ENCODE peak calls at places on chromosome 18, in nine cellular contexts. Q is breast epithelium, P is GM23248, W is body of pancreas, F is kidney, U is caudate nucleus, J is GM23338, X is dorsolateral prefrontal cortex, C is upper lobe of right lung. Y is an unnamed sample.

GRCh38 chr18:79644006-79644665 is 35.5 kb upstream of the CTDP1 start:
- DNase-seq in Q (no peak), P (peak), W (peak), F (peak), U (peak), J (peak), X (peak), C (peak), Y (peak)

GRCh38 chr18:3411854-3412268 is 38.1 kb upstream of the TGIF1 start:
- DNase-seq in Q (no peak), P (peak), W (no peak), F (no peak), U (no peak), J (peak), X (no peak), C (peak), Y (peak)

GRCh38 chr18:12032786-12033642 is 51.7 kb downstream of the IMPA2 start:
- DNase-seq in Q (no peak), P (peak), W (no peak), F (no peak), U (no peak), J (no peak), X (no peak), C (no peak), Y (no peak)

GRCh38 chr18:11163668-11164067 is 14.3 kb upstream of the PIEZO2 start:
- DNase-seq in Q (no peak), P (no peak), W (no peak), F (no peak), U (no peak), J (peak), X (no peak), C (no peak), Y (no peak)

GRCh38 chr18:33600846-33601245 is 22.8 kb downstream of the ASXL3 start:
- DNase-seq in Q (no peak), P (no peak), W (no peak), F (no peak), U (no peak), J (no peak), X (no peak), C (no peak), Y (no peak)

GRCh38 chr18:46677609-46678470 is 20.8 kb upstream of the LOXHD1 start:
- DNase-seq in Q (no peak), P (peak), W (no peak), F (no peak), U (no peak), J (peak), X (no peak), C (no peak), Y (no peak)

GRCh38 chr18:62460851-62461300 is 61.9 kb upstream of the ZCCHC2 start:
- DNase-seq in Q (no peak), P (peak), W (peak), F (no peak), U (no peak), J (no peak), X (no peak), C (no peak), Y (peak)

GRCh38 chr18:10851824-10852225 is 297.5 kb downstream of the PIEZO2 start:
- DNase-seq in Q (no peak), P (peak), W (peak), F (no peak), U (no peak), J (peak), X (no peak), C (no peak), Y (no peak)

GRCh38 chr18:77091366-77091765 is 41.2 kb downstream of the MBP start:
- DNase-seq in Q (no peak), P (no peak), W (no peak), F (no peak), U (no peak), J (no peak), X (no peak), C (no peak), Y (no peak)

GRCh38 chr18:59567445-59567844 is 129.8 kb downstream of the CCBE1 start:
- DNase-seq in Q (no peak), P (no peak), W (no peak), F (no peak), U (no peak), J (no peak), X (no peak), C (no peak), Y (no peak)

GRCh38 chr18:79912409-79912991 is 39.0 kb downstream of the SLC66A2 start:
- DNase-seq in Q (peak), P (peak), W (peak), F (peak), U (peak), J (no peak), X (peak), C (no peak), Y (no peak)

GRCh38 chr18:77342736-77343135 is 93.1 kb downstream of the GALR1 start:
- DNase-seq in Q (no peak), P (no peak), W (no peak), F (no peak), U (no peak), J (no peak), X (no peak), C (no peak), Y (no peak)

GRCh38 chr18:74334242-74334893 is 18.7 kb downstream of the C18orf63 start:
- DNase-seq in Q (no peak), P (no peak), W (no peak), F (no peak), U (no peak), J (no peak), X (no peak), C (no peak), Y (no peak)

GRCh38 chr18:79560042-79560860 is 119.4 kb upstream of the CTDP1 start:
- DNase-seq in Q (peak), P (no peak), W (no peak), F (peak), U (no peak), J (no peak), X (no peak), C (peak), Y (peak)

GRCh38 chr18:61702007-61702406 is 190.8 kb downstream of the RNF152 start:
- DNase-seq in Q (no peak), P (peak), W (no peak), F (no peak), U (no peak), J (no peak), X (no peak), C (no peak), Y (no peak)

GRCh38 chr18:8142131-8142711 is 467.0 kb upstream of the RAB12 start:
- DNase-seq in Q (no peak), P (peak), W (no peak), F (no peak), U (no peak), J (no peak), X (no peak), C (no peak), Y (no peak)

GRCh38 chr18:8139127-8139591 is 470.1 kb upstream of the RAB12 start:
- DNase-seq in Q (no peak), P (no peak), W (no peak), F (no peak), U (no peak), J (no peak), X (no peak), C (no peak), Y (no peak)

GRCh38 chr18:8139971-8140406 is 469.2 kb upstream of the RAB12 start:
- DNase-seq in Q (no peak), P (no peak), W (peak), F (peak), U (peak), J (no peak), X (no peak), C (no peak), Y (peak)

GRCh38 chr18:8140841-8141501 is 468.3 kb upstream of the RAB12 start:
- DNase-seq in Q (no peak), P (peak), W (peak), F (no peak), U (no peak), J (peak), X (peak), C (no peak), Y (no peak)

GRCh38 chr18:8142932-8143331 is 466.3 kb upstream of the RAB12 start:
- DNase-seq in Q (no peak), P (no peak), W (no peak), F (no peak), U (no peak), J (no peak), X (no peak), C (no peak), Y (no peak)
- H3K27ac ChIP-seq in Q (no peak), P (peak), W (no peak), F (no peak), U (no peak), J (no peak), X (no peak), C (no peak), Y (no peak)

DNA sequence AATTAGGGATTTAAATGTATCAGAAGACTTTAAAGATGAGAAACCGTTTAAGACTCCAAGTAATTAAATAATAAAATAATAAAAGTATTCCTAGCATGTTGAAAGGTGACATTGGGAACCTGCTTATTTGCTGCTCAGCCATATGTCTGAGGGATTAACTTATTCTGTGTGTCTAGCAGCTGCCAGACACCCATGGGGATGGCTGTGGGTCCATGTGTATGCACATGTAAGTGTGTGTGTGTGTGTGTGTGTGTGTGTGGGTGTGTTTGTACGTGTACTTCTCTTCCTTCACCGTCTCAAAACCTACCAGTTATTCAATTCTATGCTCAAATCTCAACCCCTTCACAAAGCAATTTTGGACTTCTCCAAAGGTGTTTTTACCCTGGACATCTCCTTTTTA is 124.5 kb downstream of the SETBP1 start:
- DNase-seq in Q (no peak), P (no peak), W (no peak), F (no peak), U (no peak), J (no peak), X (no peak), C (no peak), Y (no peak)
- H3K27ac ChIP-seq in Q (no peak), P (no peak), W (peak), F (peak), U (no peak), J (no peak), X (no peak), C (no peak), Y (no peak)

GRCh38 chr18:55503167-55503820 is 84.7 kb downstream of the TCF4 start:
- DNase-seq in Q (no peak), P (no peak), W (no peak), F (no peak), U (no peak), J (no peak), X (no peak), C (no peak), Y (peak)

GRCh38 chr18:55500316-55501086 is 87.5 kb downstream of the TCF4 start:
- DNase-seq in Q (no peak), P (peak), W (no peak), F (no peak), U (no peak), J (no peak), X (no peak), C (no peak), Y (no peak)

GRCh38 chr18:55504808-55505207 is 83.2 kb downstream of the TCF4 start:
- DNase-seq in Q (no peak), P (no peak), W (no peak), F (no peak), U (no peak), J (no peak), X (no peak), C (no peak), Y (no peak)

GRCh38 chr18:55501594-55502345 is 86.2 kb downstream of the TCF4 start:
- DNase-seq in Q (no peak), P (no peak), W (no peak), F (no peak), U (no peak), J (peak), X (no peak), C (no peak), Y (no peak)

DNA sequence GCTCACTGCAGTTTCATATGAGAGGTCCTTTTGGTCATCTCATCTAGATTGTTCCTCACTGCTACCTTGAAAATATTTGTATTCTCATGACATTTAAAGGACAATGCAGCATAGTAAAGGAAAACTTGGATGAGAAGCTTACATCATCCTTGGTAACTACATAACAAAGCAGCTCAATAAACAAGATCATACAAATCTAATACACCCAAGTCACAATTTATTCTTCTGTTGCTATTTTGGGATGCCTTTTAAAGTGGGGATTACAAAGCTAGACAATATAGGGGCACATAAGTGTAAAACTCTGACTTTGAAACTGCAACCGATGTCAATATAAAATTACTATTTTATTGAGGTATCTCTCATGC is 85.7 kb downstream of the TCF4 start:
- DNase-seq in Q (no peak), P (peak), W (no peak), F (no peak), U (no peak), J (no peak), X (no peak), C (no peak), Y (no peak)
- H3K27ac ChIP-seq in Q (no peak), P (peak), W (no peak), F (no peak), U (no peak), J (peak), X (no peak), C (peak), Y (peak)

GRCh38 chr18:63979409-63979908 is 9.6 kb downstream of the SERPINB8 start:
- DNase-seq in Q (no peak), P (peak), W (peak), F (no peak), U (no peak), J (peak), X (peak), C (no peak), Y (no peak)
- H3K27ac ChIP-seq in Q (peak), P (peak), W (peak), F (no peak), U (no peak), J (no peak), X (no peak), C (peak), Y (peak)

GRCh38 chr18:9846162-9846915 is 39.4 kb upstream of the TXNDC2 start:
- DNase-seq in Q (no peak), P (no peak), W (peak), F (no peak), U (no peak), J (no peak), X (no peak), C (no peak), Y (no peak)

GRCh38 chr18:9849407-9849961 is 36.3 kb upstream of the TXNDC2 start:
- DNase-seq in Q (no peak), P (no peak), W (peak), F (peak), U (no peak), J (no peak), X (no peak), C (peak), Y (peak)

GRCh38 chr18:9845256-9845655 is 40.5 kb upstream of the TXNDC2 start:
- DNase-seq in Q (no peak), P (no peak), W (no peak), F (no peak), U (no peak), J (no peak), X (no peak), C (no peak), Y (no peak)

GRCh38 chr18:9850297-9850696 is 35.5 kb upstream of the TXNDC2 start:
- DNase-seq in Q (no peak), P (no peak), W (no peak), F (no peak), U (no peak), J (no peak), X (no peak), C (no peak), Y (no peak)

GRCh38 chr18:9848170-9848854 is 37.5 kb upstream of the TXNDC2 start:
- DNase-seq in Q (no peak), P (no peak), W (no peak), F (no peak), U (no peak), J (no peak), X (no peak), C (no peak), Y (no peak)
- H3K27ac ChIP-seq in Q (no peak), P (no peak), W (no peak), F (peak), U (no peak), J (no peak), X (no peak), C (no peak), Y (peak)

DNA sequence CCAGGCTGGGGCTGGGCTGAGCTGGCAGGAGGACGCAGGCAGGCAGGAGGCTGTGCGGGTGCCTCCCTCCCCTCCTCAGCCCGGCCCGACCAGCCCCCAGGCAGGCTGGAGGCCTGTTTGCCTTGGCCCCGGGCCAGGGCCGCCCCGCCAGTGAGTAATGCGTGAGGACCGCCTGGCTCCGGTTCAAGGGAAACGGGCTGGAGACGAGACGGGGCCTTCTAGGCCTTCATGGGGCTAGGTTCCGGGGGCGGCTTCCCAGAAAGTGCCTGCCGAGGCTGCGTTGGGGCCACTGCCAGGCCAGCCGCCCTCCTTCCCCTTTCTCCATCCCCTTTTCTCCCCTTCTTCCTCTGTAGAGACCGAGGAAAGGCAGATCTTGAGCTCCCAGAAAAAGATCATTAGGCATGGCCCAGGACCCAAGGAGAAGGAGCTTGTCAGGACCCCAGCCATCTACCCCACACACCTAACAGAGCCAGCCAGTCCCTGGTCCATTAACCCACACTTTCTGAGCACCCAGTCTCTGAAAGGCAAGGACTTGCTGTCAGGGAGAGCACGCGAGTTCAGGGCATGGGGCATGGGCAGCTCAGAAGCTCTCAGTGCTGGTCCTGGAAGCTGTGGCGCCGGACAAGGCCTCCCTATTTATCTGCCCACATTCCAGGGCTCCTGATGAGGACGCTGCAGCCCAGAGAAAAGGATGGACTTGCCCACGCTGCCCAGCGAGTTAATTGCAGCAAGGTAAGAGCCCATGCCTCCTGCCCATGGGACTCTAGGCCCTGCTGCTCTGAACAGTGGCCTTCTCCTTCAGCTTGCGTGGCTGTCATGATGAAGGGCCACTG is 48.5 kb downstream of the SMAD7 start:
- DNase-seq in Q (peak), P (peak), W (peak), F (peak), U (peak), J (no peak), X (peak), C (peak), Y (peak)
- H3K27ac ChIP-seq in Q (peak), P (peak), W (peak), F (peak), U (peak), J (no peak), X (peak), C (peak), Y (peak)

GRCh38 chr18:48023334-48024008 is 93.0 kb upstream of the SMAD2 start:
- DNase-seq in Q (peak), P (peak), W (peak), F (peak), U (no peak), J (peak), X (no peak), C (peak), Y (peak)

GRCh38 chr18:48022531-48023330 is 92.3 kb upstream of the SMAD2 start:
- DNase-seq in Q (no peak), P (peak), W (peak), F (no peak), U (no peak), J (peak), X (no peak), C (no peak), Y (peak)

GRCh38 chr18:48022021-48022420 is 91.6 kb upstream of the SMAD2 start:
- DNase-seq in Q (no peak), P (no peak), W (no peak), F (peak), U (no peak), J (no peak), X (no peak), C (peak), Y (no peak)

GRCh38 chr18:48024891-48025660 is 94.6 kb upstream of the SMAD2 start:
- DNase-seq in Q (no peak), P (no peak), W (no peak), F (peak), U (no peak), J (no peak), X (no peak), C (peak), Y (peak)

DNA sequence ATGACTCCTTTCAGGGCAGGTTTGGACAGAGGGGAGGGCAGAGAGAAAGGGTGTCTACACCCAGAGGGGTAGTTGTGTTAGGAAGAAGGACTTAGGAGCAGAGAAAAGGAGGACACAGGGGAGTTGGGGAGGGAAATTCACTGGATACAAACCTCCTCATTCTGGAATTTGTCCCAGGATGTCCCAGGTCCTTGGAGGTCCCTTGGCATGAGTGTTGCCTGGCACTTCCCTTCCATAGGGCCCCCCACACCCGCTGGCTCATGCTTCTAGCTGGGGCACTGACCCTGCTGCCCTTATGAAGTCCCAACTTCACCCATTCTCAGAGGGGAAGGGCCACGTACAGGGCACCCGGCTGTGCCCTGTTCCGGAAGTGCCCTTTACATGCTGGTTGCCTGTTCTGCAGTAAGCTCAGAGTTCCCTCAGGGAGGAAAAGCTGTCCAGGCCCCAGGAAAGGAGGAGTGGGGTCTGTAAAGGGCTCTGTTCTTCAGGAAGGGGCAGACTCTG is 93.6 kb upstream of the SMAD2 start:
- DNase-seq in Q (no peak), P (no peak), W (no peak), F (peak), U (no peak), J (no peak), X (no peak), C (peak), Y (no peak)
- H3K27ac ChIP-seq in Q (peak), P (no peak), W (no peak), F (peak), U (no peak), J (no peak), X (no peak), C (no peak), Y (no peak)

DNA sequence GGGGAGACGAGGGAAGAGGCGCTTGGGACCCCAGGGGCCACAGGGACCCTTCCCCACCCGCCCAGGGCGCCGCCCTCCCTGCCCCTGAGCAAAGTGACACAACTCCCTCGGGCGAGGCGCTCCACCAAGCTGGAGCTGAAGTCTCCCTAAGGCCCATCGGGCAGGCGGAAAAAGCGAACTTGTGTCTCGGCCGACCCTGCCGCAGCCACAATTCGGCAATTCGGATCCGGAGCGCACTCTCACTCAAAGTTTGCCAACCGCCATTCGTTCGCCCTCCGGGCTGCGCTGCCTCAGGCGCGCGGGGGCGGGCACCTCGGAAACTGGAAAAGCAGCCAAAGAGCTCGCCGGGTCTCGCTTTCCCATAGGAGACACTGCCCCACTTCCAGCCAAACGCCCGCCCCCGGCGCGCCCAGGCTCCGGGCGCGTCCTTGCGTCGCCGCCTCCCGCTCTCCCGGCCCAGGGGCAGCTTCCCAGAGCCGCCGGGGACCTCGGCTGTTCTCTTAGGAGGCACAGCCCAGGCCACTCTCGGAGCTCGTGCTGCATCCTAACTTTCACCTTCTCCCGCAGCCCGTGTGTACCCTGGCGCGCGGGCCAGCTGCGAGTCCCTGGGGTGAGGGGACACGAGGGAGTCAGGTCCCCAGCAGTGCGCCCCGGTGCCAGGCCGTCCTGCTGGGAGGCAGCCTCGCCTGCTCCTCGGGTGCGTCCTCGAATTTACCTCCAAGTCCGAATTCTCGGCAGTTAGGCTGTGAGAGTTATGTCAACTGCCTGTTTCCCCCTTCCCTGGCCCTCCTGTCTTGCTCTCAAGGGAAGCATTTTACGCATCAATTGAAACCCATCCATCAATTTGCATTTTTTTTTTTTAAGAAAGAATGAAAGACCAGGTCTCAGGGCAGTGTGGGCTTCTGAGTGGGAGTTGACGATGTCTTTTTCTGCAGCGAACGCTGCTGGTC is 1.4 kb upstream of the KCTD1 start:
- DNase-seq in Q (peak), P (peak), W (peak), F (peak), U (peak), J (peak), X (peak), C (peak), Y (peak)
- H3K27ac ChIP-seq in Q (peak), P (peak), W (peak), F (peak), U (peak), J (no peak), X (peak), C (peak), Y (peak)